ENCODE peak calls at places on chromosomes 13 and 19, in five cellular contexts. H is mucosa of descending colon, R is fibroblast of pulmonary artery, L is upper lobe of left lung, S is AG09309. D is an unnamed sample.

GRCh38 chr19:36378625-36379509 is at the start of gene ZFP14:
- DNase-seq in H (peak), R (peak), L (peak), S (peak), D (peak)

GRCh38 chr19:40744554-40745401 is 5.5 kb downstream of the ACTMAP start:
- DNase-seq in H (no peak), R (no peak), L (peak), S (no peak), D (no peak)

GRCh38 chr13:23811366-23812027 is 77.7 kb downstream of the MIPEP start:
- DNase-seq in H (no peak), R (no peak), L (no peak), S (no peak), D (no peak)

GRCh38 chr13:76300688-76301087 is 585.5 kb downstream of the KCTD12 start:
- DNase-seq in H (no peak), R (no peak), L (no peak), S (no peak), D (no peak)

GRCh38 chr19:19546751-19547162 is 8.7 kb downstream of the CILP2 start:
- DNase-seq in H (no peak), R (no peak), L (no peak), S (no peak), D (no peak)

GRCh38 chr13:98372886-98373285 is 195.8 kb upstream of the RNF113B start:
- DNase-seq in H (no peak), R (peak), L (no peak), S (no peak), D (peak)

GRCh38 chr13:75705395-75705794 is 69.3 kb downstream of the LMO7 start:
- DNase-seq in H (no peak), R (peak), L (no peak), S (peak), D (peak)

GRCh38 chr13:85665286-85665685 is 133.9 kb downstream of the SLITRK6 start:
- DNase-seq in H (no peak), R (peak), L (no peak), S (no peak), D (no peak)

GRCh38 chr19:41407271-41407670 is 9.7 kb downstream of the BCKDHA start:
- DNase-seq in H (no peak), R (peak), L (no peak), S (no peak), D (no peak)

GRCh38 chr13:46295531-46296464 is 84.1 kb downstream of the LRRC63 start:
- DNase-seq in H (no peak), R (peak), L (peak), S (peak), D (peak)

GRCh38 chr19:5292843-5293606 is 47.6 kb downstream of the PTPRS start:
- DNase-seq in H (no peak), R (peak), L (peak), S (no peak), D (no peak)

GRCh38 chr19:46574533-46574932 is 26.6 kb upstream of the CALM3 start:
- DNase-seq in H (no peak), R (no peak), L (no peak), S (no peak), D (no peak)

GRCh38 chr19:46573679-46574522 is 27.2 kb upstream of the CALM3 start:
- DNase-seq in H (no peak), R (no peak), L (no peak), S (no peak), D (no peak)

DNA sequence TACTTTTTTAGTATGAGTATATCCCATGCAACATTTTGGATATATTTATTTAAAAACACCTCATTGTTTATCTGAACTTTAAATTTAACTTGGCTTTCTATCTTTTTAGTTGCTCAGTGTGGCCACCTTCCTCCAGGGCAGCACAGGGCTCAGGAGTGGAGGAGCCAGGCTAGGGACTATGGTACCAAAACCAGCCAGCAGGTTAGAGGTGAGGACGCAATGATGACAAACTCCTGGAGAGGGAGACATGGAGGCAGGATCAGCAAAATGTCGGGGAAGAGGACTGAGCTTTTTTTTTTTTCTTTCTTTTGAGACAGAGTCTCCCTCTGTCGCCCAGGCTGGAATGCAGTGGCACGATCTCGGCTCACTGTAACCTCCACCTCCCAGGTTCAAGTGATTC is 29.6 kb upstream of the CALM3 start:
- DNase-seq in H (no peak), R (peak), L (no peak), S (no peak), D (no peak)
- TF ChIP-seq CTCF in H (no peak), R (peak), L (no peak), S (peak), D (peak)

DNA sequence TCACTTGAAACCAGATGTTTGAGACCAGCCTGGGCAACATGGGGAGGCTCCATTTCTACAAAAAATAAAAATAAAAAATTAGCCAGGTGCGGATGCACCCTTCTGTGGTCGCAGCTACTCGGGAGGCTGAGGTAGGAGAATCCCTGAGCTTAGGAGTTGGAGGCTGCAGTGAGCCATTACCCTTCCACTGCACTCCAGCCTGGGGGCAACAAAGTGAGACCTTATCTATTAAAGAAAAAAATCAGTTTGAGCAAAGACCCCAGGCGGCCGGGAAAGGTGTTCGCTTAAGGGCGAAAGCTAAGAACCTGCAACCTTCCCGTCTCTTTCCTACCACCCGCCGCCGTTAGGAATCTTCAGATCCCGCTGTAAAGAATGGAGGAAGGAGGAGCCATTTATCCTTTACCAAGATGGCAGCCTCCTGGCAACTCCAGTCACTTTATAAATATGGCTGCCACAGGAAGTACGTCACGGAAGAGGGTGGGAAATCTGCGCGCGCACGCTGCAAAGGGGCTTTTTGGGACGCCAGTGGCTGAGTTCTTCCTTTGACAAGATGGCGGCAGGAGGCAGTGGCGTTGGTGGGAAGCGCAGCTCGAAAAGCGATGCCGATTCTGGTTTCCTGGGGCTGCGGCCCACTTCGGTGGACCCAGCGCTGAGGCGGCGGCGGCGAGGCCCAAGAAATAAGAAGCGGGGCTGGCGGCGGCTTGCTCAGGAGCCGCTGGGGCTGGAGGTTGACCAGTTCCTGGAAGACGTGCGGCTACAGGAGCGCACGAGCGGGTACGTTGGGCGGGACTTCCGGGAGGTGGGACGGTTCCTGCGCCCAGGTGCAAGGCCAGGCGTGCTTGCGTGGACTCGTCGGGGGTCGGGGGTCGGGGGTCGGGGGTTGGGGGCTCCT is at the start of gene NOP53:
- DNase-seq in H (peak), R (peak), L (peak), S (peak), D (peak)
- H3K4me3 ChIP-seq in H (peak), R (peak), L (peak), S (peak), D (peak)

DNA sequence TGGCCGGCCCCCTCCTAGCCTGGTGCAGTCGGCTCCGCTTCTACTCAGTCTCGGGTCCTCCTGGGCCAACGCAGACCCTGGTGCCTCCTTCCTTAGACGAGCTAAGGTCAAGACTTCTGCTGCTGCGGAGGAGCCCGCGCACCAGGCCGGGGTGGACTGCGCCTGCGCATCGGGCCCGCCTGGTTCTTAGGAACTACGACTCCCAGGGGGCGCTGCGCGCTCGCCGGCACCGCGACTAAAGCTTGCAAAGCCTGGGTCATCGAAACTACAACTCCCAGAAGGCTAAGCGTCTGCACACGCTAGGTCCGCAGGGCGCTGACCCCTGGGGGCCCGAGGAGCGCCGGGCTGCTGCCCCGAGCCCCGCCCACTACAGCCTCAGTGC is at the start of gene ZNF835:
- DNase-seq in H (peak), R (peak), L (peak), S (no peak), D (peak)
- TF ChIP-seq CTCF in H (no peak), R (no peak), L (peak), S (no peak), D (no peak)

GRCh38 chr13:111177081-111177711 is 62.1 kb downstream of the ARHGEF7 start:
- DNase-seq in H (peak), R (peak), L (peak), S (no peak), D (peak)
- H3K4me3 ChIP-seq in H (no peak), R (no peak), L (no peak), S (no peak), D (no peak)